ENCODE peak calls at places on chromosomes 12 and 14, in six cellular contexts. One of them, this sample, is unnamed.

GRCh38 chr12:92784795-92785562 is 82.2 kb downstream of the PLEKHG7 start:
- DNase-seq in neural progenitor cell: peak
- DNase-seq in Calu3: peak
- DNase-seq in mucosa of descending colon: peak
- DNase-seq in coronary artery: no peak
- DNase-seq in right atrium auricular region: no peak
- DNase-seq in this sample: peak

GRCh38 chr14:53537421-53538315 is 384.5 kb upstream of the DDHD1 start:
- DNase-seq in Calu3: no peak
- DNase-seq in right atrium auricular region: no peak
- DNase-seq in mucosa of descending colon: peak
- DNase-seq in coronary artery: no peak
- DNase-seq in neural progenitor cell: no peak
- DNase-seq in this sample: no peak

GRCh38 chr12:110067531-110067930 is 19.2 kb upstream of the C12orf76 start:
- DNase-seq in Calu3: no peak
- DNase-seq in neural progenitor cell: no peak
- DNase-seq in coronary artery: no peak
- DNase-seq in right atrium auricular region: no peak
- DNase-seq in mucosa of descending colon: no peak
- DNase-seq in this sample: no peak

GRCh38 chr12:130993759-130994670 is 40.3 kb downstream of the ADGRD1 start:
- DNase-seq in right atrium auricular region: no peak
- DNase-seq in coronary artery: no peak
- DNase-seq in neural progenitor cell: no peak
- DNase-seq in Calu3: no peak
- DNase-seq in mucosa of descending colon: no peak
- DNase-seq in this sample: no peak

GRCh38 chr14:36268957-36269734 is 51.3 kb downstream of the MBIP start:
- DNase-seq in Calu3: no peak
- DNase-seq in coronary artery: no peak
- DNase-seq in neural progenitor cell: peak
- DNase-seq in right atrium auricular region: no peak
- DNase-seq in mucosa of descending colon: no peak
- DNase-seq in this sample: no peak

GRCh38 chr12:114412825-114413749 is 7.1 kb upstream of the TBX5 start:
- DNase-seq in coronary artery: no peak
- DNase-seq in neural progenitor cell: no peak
- DNase-seq in Calu3: no peak
- DNase-seq in mucosa of descending colon: no peak
- DNase-seq in right atrium auricular region: no peak
- DNase-seq in this sample: no peak

GRCh38 chr12:63045020-63045860 is 105.8 kb downstream of the AVPR1A start:
- DNase-seq in coronary artery: no peak
- DNase-seq in mucosa of descending colon: no peak
- DNase-seq in right atrium auricular region: no peak
- DNase-seq in Calu3: no peak
- DNase-seq in neural progenitor cell: no peak
- DNase-seq in this sample: no peak

GRCh38 chr14:104588066-104588857 is 8.7 kb downstream of the C14orf180 start:
- DNase-seq in right atrium auricular region: no peak
- DNase-seq in neural progenitor cell: no peak
- DNase-seq in coronary artery: no peak
- DNase-seq in Calu3: no peak
- DNase-seq in mucosa of descending colon: no peak
- DNase-seq in this sample: no peak

GRCh38 chr14:54763761-54764160 is 138.9 kb downstream of the GCH1 start:
- DNase-seq in mucosa of descending colon: no peak
- DNase-seq in neural progenitor cell: no peak
- DNase-seq in right atrium auricular region: no peak
- DNase-seq in coronary artery: no peak
- DNase-seq in Calu3: no peak
- DNase-seq in this sample: no peak
- TF ChIP-seq CTCF in mucosa of descending colon: no peak
- TF ChIP-seq CTCF in neural progenitor cell: no peak
- TF ChIP-seq CTCF in right atrium auricular region: no peak
- TF ChIP-seq CTCF in coronary artery: no peak
- TF ChIP-seq CTCF in Calu3: no peak
- TF ChIP-seq CTCF in this sample: no peak

GRCh38 chr12:16165506-16165905 is 112.0 kb downstream of the SLC15A5 start:
- DNase-seq in coronary artery: no peak
- DNase-seq in Calu3: peak
- DNase-seq in right atrium auricular region: peak
- DNase-seq in mucosa of descending colon: peak
- DNase-seq in neural progenitor cell: peak
- DNase-seq in this sample: no peak
- TF ChIP-seq CTCF in coronary artery: no peak
- TF ChIP-seq CTCF in Calu3: peak
- TF ChIP-seq CTCF in right atrium auricular region: peak
- TF ChIP-seq CTCF in mucosa of descending colon: no peak
- TF ChIP-seq CTCF in neural progenitor cell: peak
- TF ChIP-seq CTCF in this sample: peak

GRCh38 chr14:49550284-49551184 is 35.6 kb downstream of the RPS29 start:
- DNase-seq in Calu3: no peak
- DNase-seq in right atrium auricular region: no peak
- DNase-seq in coronary artery: no peak
- DNase-seq in mucosa of descending colon: no peak
- DNase-seq in neural progenitor cell: peak
- DNase-seq in this sample: no peak
- TF ChIP-seq CTCF in Calu3: no peak
- TF ChIP-seq CTCF in right atrium auricular region: no peak
- TF ChIP-seq CTCF in coronary artery: no peak
- TF ChIP-seq CTCF in mucosa of descending colon: no peak
- TF ChIP-seq CTCF in neural progenitor cell: peak
- TF ChIP-seq CTCF in this sample: peak

GRCh38 chr12:54145844-54146243 is 42.9 kb downstream of the SMUG1 start:
- DNase-seq in Calu3: no peak
- DNase-seq in right atrium auricular region: no peak
- DNase-seq in neural progenitor cell: no peak
- DNase-seq in mucosa of descending colon: no peak
- DNase-seq in coronary artery: no peak
- DNase-seq in this sample: no peak

GRCh38 chr12:54148560-54149439 is 40.0 kb downstream of the SMUG1 start:
- DNase-seq in mucosa of descending colon: no peak
- DNase-seq in Calu3: no peak
- DNase-seq in right atrium auricular region: no peak
- DNase-seq in coronary artery: no peak
- DNase-seq in neural progenitor cell: no peak
- DNase-seq in this sample: no peak

GRCh38 chr12:54147606-54148005 is 41.2 kb downstream of the SMUG1 start:
- DNase-seq in mucosa of descending colon: no peak
- DNase-seq in right atrium auricular region: no peak
- DNase-seq in neural progenitor cell: no peak
- DNase-seq in Calu3: no peak
- DNase-seq in coronary artery: no peak
- DNase-seq in this sample: no peak

GRCh38 chr12:54146506-54147145 is 42.2 kb downstream of the SMUG1 start:
- DNase-seq in mucosa of descending colon: no peak
- DNase-seq in right atrium auricular region: no peak
- DNase-seq in coronary artery: no peak
- DNase-seq in Calu3: no peak
- DNase-seq in neural progenitor cell: no peak
- DNase-seq in this sample: no peak

DNA sequence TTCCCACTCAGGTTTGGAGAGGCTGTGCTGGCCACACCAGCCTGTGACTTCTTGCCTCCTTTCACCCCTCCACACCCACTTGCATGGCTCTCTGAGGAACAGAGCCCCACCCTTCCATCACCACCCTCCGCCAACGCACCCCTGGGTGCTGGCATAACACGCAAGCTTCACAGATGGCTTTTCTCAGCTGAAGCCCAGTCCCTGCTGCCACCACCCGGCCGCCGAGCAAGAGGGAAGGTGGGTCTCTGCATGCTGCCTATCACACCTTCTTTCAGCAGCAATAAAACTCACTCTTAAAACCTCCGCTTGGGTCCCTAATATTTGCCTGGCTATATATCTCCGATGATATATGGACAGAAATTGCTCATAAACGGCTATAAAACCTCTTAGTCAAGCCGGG is 41.6 kb downstream of the SMUG1 start:
- DNase-seq in right atrium auricular region: no peak
- DNase-seq in Calu3: peak
- DNase-seq in mucosa of descending colon: no peak
- DNase-seq in neural progenitor cell: no peak
- DNase-seq in coronary artery: no peak
- DNase-seq in this sample: no peak
- TF ChIP-seq CTCF in right atrium auricular region: no peak
- TF ChIP-seq CTCF in Calu3: no peak
- TF ChIP-seq CTCF in mucosa of descending colon: no peak
- TF ChIP-seq CTCF in neural progenitor cell: no peak
- TF ChIP-seq CTCF in coronary artery: no peak
- TF ChIP-seq CTCF in this sample: no peak

GRCh38 chr12:27018071-27018470 is 3.9 kb upstream of the TM7SF3 start:
- DNase-seq in Calu3: no peak
- DNase-seq in right atrium auricular region: no peak
- DNase-seq in neural progenitor cell: no peak
- DNase-seq in mucosa of descending colon: no peak
- DNase-seq in coronary artery: no peak
- DNase-seq in this sample: no peak

GRCh38 chr12:27014085-27014858 is at the start of gene TM7SF3:
- DNase-seq in right atrium auricular region: peak
- DNase-seq in mucosa of descending colon: peak
- DNase-seq in neural progenitor cell: peak
- DNase-seq in Calu3: peak
- DNase-seq in coronary artery: peak
- DNase-seq in this sample: peak

GRCh38 chr12:27014859-27015729 is 910 bp upstream of the TM7SF3 start:
- DNase-seq in mucosa of descending colon: peak
- DNase-seq in right atrium auricular region: no peak
- DNase-seq in neural progenitor cell: no peak
- DNase-seq in coronary artery: no peak
- DNase-seq in Calu3: no peak
- DNase-seq in this sample: no peak

GRCh38 chr12:27013606-27014084 is 539 bp downstream of the TM7SF3 start:
- DNase-seq in neural progenitor cell: peak
- DNase-seq in Calu3: peak
- DNase-seq in right atrium auricular region: no peak
- DNase-seq in coronary artery: no peak
- DNase-seq in mucosa of descending colon: no peak
- DNase-seq in this sample: no peak

GRCh38 chr12:27015730-27016076 is 1.5 kb upstream of the TM7SF3 start:
- DNase-seq in neural progenitor cell: no peak
- DNase-seq in Calu3: no peak
- DNase-seq in coronary artery: no peak
- DNase-seq in mucosa of descending colon: no peak
- DNase-seq in right atrium auricular region: no peak
- DNase-seq in this sample: peak
- TF ChIP-seq CTCF in neural progenitor cell: peak
- TF ChIP-seq CTCF in Calu3: peak
- TF ChIP-seq CTCF in coronary artery: no peak
- TF ChIP-seq CTCF in mucosa of descending colon: no peak
- TF ChIP-seq CTCF in right atrium auricular region: peak
- TF ChIP-seq CTCF in this sample: peak

GRCh38 chr14:37369446-37369845 is 171.7 kb downstream of the MIPOL1 start:
- DNase-seq in right atrium auricular region: no peak
- DNase-seq in mucosa of descending colon: no peak
- DNase-seq in neural progenitor cell: no peak
- DNase-seq in coronary artery: no peak
- DNase-seq in Calu3: no peak
- DNase-seq in this sample: no peak
- TF ChIP-seq CTCF in right atrium auricular region: no peak
- TF ChIP-seq CTCF in mucosa of descending colon: no peak
- TF ChIP-seq CTCF in neural progenitor cell: no peak
- TF ChIP-seq CTCF in coronary artery: no peak
- TF ChIP-seq CTCF in Calu3: no peak
- TF ChIP-seq CTCF in this sample: no peak

GRCh38 chr12:102300824-102301461 is 103.3 kb upstream of the PMCH start:
- DNase-seq in neural progenitor cell: peak
- DNase-seq in coronary artery: no peak
- DNase-seq in right atrium auricular region: no peak
- DNase-seq in mucosa of descending colon: peak
- DNase-seq in Calu3: peak
- DNase-seq in this sample: peak
- TF ChIP-seq CTCF in neural progenitor cell: peak
- TF ChIP-seq CTCF in coronary artery: no peak
- TF ChIP-seq CTCF in right atrium auricular region: no peak
- TF ChIP-seq CTCF in mucosa of descending colon: no peak
- TF ChIP-seq CTCF in Calu3: no peak
- TF ChIP-seq CTCF in this sample: peak

GRCh38 chr12:6826734-6827436 is 1.3 kb upstream of the P3H3 start:
- DNase-seq in neural progenitor cell: no peak
- DNase-seq in right atrium auricular region: no peak
- DNase-seq in mucosa of descending colon: no peak
- DNase-seq in Calu3: no peak
- DNase-seq in coronary artery: no peak
- DNase-seq in this sample: no peak

GRCh38 chr12:6827437-6827894 is 741 bp upstream of the P3H3 start:
- DNase-seq in right atrium auricular region: peak
- DNase-seq in coronary artery: peak
- DNase-seq in Calu3: peak
- DNase-seq in neural progenitor cell: peak
- DNase-seq in mucosa of descending colon: peak
- DNase-seq in this sample: no peak

GRCh38 chr12:6828671-6829531 is 694 bp downstream of the P3H3 start:
- DNase-seq in Calu3: peak
- DNase-seq in mucosa of descending colon: peak
- DNase-seq in neural progenitor cell: peak
- DNase-seq in right atrium auricular region: no peak
- DNase-seq in coronary artery: no peak
- DNase-seq in this sample: no peak

GRCh38 chr12:6829532-6830220 is 1.5 kb downstream of the P3H3 start:
- DNase-seq in Calu3: no peak
- DNase-seq in right atrium auricular region: no peak
- DNase-seq in coronary artery: no peak
- DNase-seq in neural progenitor cell: peak
- DNase-seq in mucosa of descending colon: no peak
- DNase-seq in this sample: no peak

DNA sequence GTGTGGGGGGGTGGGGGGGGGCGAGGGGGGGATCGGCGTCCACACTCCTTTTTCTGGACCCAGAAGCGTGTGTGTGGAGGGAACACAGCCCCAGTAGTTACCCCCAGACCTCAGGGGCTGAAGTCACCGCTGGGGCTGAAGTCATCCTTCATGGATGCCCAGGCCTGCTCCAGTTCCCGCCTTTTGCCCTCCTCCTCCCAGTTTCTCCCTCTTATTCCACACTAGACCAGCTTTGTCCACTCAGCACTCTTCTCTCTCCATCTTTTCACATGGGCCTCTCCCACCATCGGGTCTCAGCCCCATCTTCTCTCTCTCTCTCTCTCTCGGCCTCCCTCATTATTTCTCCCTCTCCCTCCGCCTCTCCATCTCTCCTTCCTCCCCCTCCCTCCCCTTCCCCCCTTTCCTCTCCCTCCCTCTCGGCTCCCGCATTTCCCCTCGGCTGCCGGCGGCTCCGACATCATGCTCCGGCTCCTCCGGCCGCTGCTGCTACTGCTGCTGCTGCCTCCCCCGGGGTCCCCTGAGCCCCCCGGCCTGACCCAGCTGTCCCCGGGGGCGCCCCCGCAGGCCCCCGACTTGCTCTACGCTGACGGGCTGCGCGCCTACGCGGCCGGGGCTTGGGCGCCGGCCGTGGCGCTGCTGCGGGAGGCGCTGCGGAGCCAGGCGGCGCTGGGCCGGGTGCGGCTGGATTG is at the start of gene P3H3:
- DNase-seq in right atrium auricular region: no peak
- DNase-seq in mucosa of descending colon: no peak
- DNase-seq in coronary artery: no peak
- DNase-seq in neural progenitor cell: peak
- DNase-seq in Calu3: no peak
- DNase-seq in this sample: no peak
- TF ChIP-seq CTCF in right atrium auricular region: no peak
- TF ChIP-seq CTCF in mucosa of descending colon: no peak
- TF ChIP-seq CTCF in coronary artery: no peak
- TF ChIP-seq CTCF in neural progenitor cell: peak
- TF ChIP-seq CTCF in Calu3: no peak
- TF ChIP-seq CTCF in this sample: peak

This sample was measured in GM10248.